ENCODE peak calls at places on chromosomes 1 and 21, in seven cellular contexts. W is ovary, R is uterus, N is endodermal cell, H is psoas muscle, P is sigmoid colon, Q is lower lobe of right lung. X is an unnamed sample. For H3K27me3 and H3K4me1, the result is how much of the 10 kb centered on the place peaks cover.

GRCh38 chr21:39153373-39153772 is 29.9 kb downstream of the PSMG1 start:
- DNase-seq in W (no peak), R (no peak), N (peak), H (no peak), P (no peak), Q (no peak), X (no peak)

GRCh38 chr1:109186704-109187071 is 27.0 kb upstream of the SARS1 start:
- DNase-seq in W (peak), R (peak), N (no peak), H (peak), P (peak), Q (peak), X (no peak)

GRCh38 chr1:110542730-110543129 is 23.8 kb upstream of the KCNA10 start:
- DNase-seq in W (no peak), R (no peak), N (peak), H (no peak), P (no peak), Q (no peak), X (no peak)

GRCh38 chr1:186571771-186572170 is 108.5 kb downstream of the PTGS2 start:
- DNase-seq in W (no peak), R (no peak), N (no peak), H (no peak), P (no peak), Q (no peak), X (no peak)

GRCh38 chr1:77168358-77168757 is 50.9 kb downstream of the PIGK start:
- DNase-seq in W (no peak), R (no peak), N (no peak), H (no peak), P (no peak), Q (no peak), X (no peak)

GRCh38 chr1:218846166-218846565 is 327.5 kb upstream of the LYPLAL1 start:
- DNase-seq in W (no peak), R (no peak), N (no peak), H (no peak), P (no peak), Q (no peak), X (no peak)

GRCh38 chr1:27887215-27888035 is 15.1 kb downstream of the THEMIS2 start:
- DNase-seq in W (no peak), R (no peak), N (no peak), H (no peak), P (peak), Q (no peak), X (no peak)

GRCh38 chr1:203572134-203572625 is 54.5 kb upstream of the ATP2B4 start:
- DNase-seq in W (peak), R (peak), N (peak), H (no peak), P (no peak), Q (no peak), X (no peak)

GRCh38 chr1:67134692-67135091 is at the start of gene C1orf141:
- DNase-seq in W (peak), R (no peak), N (peak), H (no peak), P (no peak), Q (no peak), X (no peak)

GRCh38 chr1:216190438-216190837 is 232.8 kb downstream of the USH2A start:
- DNase-seq in W (no peak), R (no peak), N (no peak), H (no peak), P (no peak), Q (no peak), X (no peak)

GRCh38 chr1:76766381-76766780 is 100.9 kb upstream of the ST6GALNAC5 start:
- DNase-seq in W (no peak), R (no peak), N (no peak), H (no peak), P (no peak), Q (no peak), X (no peak)

DNA sequence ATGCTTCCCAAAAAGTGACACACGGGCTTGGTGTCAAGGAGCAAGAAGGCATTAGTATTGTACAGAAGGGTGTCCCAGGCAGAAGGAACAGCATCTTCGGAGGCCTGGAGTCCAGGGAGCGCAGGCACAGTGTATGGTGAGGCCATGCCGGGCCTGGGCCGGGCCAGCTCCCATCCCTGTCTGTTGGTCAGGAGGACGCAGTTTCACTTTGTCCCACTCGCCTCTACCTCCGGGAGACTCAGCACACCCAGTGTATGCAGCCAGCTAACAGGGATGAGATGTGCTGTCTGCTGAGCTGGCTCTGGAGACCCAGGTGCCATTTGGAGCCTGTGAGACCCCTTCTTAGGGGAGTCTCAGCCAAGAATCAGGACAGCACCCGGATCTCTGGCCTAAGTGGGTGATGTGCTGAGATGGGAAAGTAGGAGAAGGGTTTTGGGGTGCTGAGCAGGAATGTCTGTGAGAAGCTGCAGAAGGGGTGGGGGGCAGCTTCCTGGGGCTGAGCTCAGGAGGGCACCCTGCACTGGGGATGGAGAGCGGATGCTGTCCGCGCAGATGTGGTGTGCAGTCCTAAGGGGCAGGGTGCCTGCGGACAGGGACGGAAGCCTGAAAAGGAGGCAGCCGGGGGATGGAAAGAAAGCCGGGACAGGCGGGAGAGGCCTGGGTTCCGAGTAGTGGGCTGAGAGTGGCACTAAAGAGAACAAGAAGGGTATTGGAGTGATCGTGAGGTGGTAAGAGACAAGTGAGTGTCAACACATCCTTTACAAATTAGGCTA is 25.7 kb downstream of the DMRTB1 start:
- DNase-seq in W (no peak), R (no peak), N (no peak), H (no peak), P (no peak), Q (no peak), X (no peak)
- TF ChIP-seq CTCF in W (no peak), R (no peak), N (no peak), H (no peak), P (no peak), Q (no peak), X (no peak)

DNA sequence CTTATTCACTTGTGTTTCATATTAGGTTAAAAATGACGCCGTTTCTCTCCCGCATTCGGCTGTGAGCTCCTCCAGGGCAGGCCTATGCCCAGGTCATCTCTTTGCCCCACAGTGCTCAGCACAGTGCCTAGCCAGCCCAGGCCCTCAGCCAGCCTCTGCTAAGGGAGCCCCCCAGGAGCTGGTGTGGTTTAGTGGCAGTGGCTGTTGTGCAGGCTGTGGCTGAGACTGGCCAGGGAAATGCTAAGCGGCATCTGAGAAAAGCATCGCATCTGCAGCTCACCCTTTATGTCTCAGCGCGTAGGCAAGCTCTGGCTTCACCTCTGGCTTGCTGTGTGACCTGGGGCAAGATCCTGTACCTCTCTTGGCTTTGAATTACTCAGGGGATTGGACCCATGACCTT is 275.1 kb downstream of the TRABD2B start:
- DNase-seq in W (no peak), R (no peak), N (peak), H (no peak), P (no peak), Q (no peak), X (no peak)
- H3K27me3 ChIP-seq in W (under half), R (under half), N (half or more), H (under half), P (half or more), Q (half or more), X (under half)

DNA sequence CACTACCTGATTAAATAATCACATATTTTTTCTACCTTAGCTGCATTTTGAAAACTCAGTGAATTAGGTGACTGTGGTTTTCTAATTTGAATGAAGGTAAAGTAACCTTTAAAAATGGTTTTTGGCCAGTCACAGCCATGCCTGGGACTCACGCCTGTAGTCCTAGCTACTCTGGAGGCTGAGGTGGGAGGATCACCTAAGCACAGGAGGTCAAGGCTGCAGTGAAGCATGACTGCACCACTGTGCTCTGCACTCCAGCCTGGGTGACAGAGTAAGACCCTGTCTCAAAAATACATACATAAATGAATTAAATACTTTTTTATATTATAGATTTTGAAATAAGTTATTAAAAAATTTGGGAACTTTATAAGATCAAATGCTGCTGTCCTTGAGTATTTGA is 5.7 kb downstream of the CNST start:
- DNase-seq in W (no peak), R (no peak), N (no peak), H (no peak), P (no peak), Q (no peak), X (no peak)
- H3K4me1 ChIP-seq in W (under half), R (under half), N (under half), H (half or more), P (under half), Q (half or more), X (under half)

GRCh38 chr1:205986291-205986690 is 16.9 kb downstream of the RAB7B start:
- DNase-seq in W (no peak), R (no peak), N (no peak), H (no peak), P (no peak), Q (no peak), X (no peak)
- TF ChIP-seq CTCF in W (no peak), R (no peak), N (peak), H (no peak), P (no peak), Q (no peak), X (no peak)

GRCh38 chr21:45747802-45748445 is 104.4 kb downstream of the PCBP3 start:
- DNase-seq in W (no peak), R (no peak), N (no peak), H (peak), P (no peak), Q (no peak), X (peak)
- H3K27me3 ChIP-seq in W (under half), R (under half), N (under half), H (under half), P (under half), Q (under half), X (under half)

GRCh38 chr21:41784456-41785102 is 17.7 kb upstream of the RIPK4 start:
- DNase-seq in W (no peak), R (no peak), N (no peak), H (no peak), P (no peak), Q (no peak), X (no peak)
- H3K4me1 ChIP-seq in W (under half), R (under half), N (under half), H (under half), P (under half), Q (under half), X (under half)

GRCh38 chr1:21834094-21834493 is 22.0 kb downstream of the LDLRAD2 start:
- DNase-seq in W (no peak), R (no peak), N (no peak), H (no peak), P (no peak), Q (no peak), X (no peak)
- TF ChIP-seq CTCF in W (no peak), R (no peak), N (no peak), H (no peak), P (no peak), Q (no peak), X (no peak)

GRCh38 chr1:39006287-39006686 is 15.2 kb downstream of the AKIRIN1 start:
- DNase-seq in W (no peak), R (no peak), N (no peak), H (no peak), P (no peak), Q (no peak), X (no peak)

GRCh38 chr1:39003464-39003752 is 12.3 kb downstream of the AKIRIN1 start:
- DNase-seq in W (no peak), R (no peak), N (no peak), H (no peak), P (no peak), Q (no peak), X (no peak)

GRCh38 chr1:39001516-39002389 is 10.7 kb downstream of the AKIRIN1 start:
- DNase-seq in W (no peak), R (no peak), N (no peak), H (no peak), P (no peak), Q (no peak), X (no peak)

GRCh38 chr1:39003787-39004186 is 12.7 kb downstream of the AKIRIN1 start:
- DNase-seq in W (no peak), R (no peak), N (no peak), H (no peak), P (no peak), Q (no peak), X (no peak)

DNA sequence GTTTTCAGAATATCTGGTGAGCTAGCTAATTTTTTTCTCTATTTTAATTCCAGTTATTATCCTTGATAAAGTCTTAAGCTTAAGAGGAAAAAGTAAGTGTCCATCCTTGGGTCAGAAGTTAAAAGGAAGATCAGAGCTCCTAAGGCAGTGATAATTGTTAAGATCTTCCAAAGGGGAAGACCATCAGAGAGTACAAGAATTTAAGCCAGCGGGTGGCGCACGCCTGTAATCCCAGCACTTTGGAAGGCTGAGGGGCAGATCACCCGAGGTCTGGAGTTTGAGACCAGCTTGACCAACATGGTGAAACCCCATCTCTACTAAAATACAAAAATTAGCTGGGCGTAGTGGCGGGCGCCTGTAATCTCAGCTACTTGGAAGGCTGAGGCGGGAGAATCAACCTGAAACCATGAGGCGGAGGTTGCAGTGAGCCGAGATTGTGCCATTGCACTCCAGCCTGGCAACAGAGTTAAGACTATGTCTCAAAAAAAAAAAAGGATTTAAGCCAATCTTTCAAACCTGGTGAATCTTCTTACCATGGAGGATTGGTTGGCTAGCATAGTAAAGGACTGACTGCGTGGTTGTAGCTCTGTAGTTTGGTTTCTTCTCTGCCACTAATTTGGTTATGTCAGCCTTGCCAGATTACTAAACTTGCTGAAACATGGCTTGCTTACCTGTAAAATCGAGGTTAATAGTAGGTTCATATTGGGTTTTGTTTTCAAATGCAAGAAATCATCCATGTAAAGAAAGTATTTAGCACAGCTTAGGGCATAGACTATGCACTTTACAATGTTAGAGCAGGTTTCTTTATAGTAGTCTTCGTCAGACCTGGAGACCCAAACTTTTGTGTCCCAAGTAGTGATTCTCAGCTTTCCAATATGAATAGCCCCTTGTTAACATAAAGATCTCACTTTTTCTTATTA is 15.9 kb downstream of the AKIRIN1 start:
- DNase-seq in W (no peak), R (no peak), N (no peak), H (no peak), P (no peak), Q (no peak), X (no peak)
- H3K27me3 ChIP-seq in W (under half), R (under half), N (under half), H (under half), P (under half), Q (under half), X (under half)

GRCh38 chr1:26696191-26696644 is 403 bp downstream of the ARID1A start:
- DNase-seq in W (no peak), R (peak), N (no peak), H (peak), P (peak), Q (peak), X (peak)

GRCh38 chr1:26695417-26696190 is at the start of gene ARID1A:
- DNase-seq in W (peak), R (peak), N (peak), H (peak), P (peak), Q (peak), X (peak)

GRCh38 chr1:26697978-26698849 is 2.4 kb downstream of the ARID1A start:
- DNase-seq in W (peak), R (peak), N (peak), H (peak), P (peak), Q (peak), X (peak)

GRCh38 chr1:26696645-26697440 is 1.0 kb downstream of the ARID1A start:
- DNase-seq in W (peak), R (peak), N (peak), H (peak), P (peak), Q (peak), X (peak)

GRCh38 chr1:26697441-26697977 is 1.7 kb downstream of the ARID1A start:
- DNase-seq in W (no peak), R (no peak), N (peak), H (no peak), P (no peak), Q (no peak), X (peak)
- H3K4me1 ChIP-seq in W (under half), R (under half), N (under half), H (half or more), P (half or more), Q (half or more), X (under half)

GRCh38 chr1:207711285-207711684 is 40.6 kb upstream of the CD46 start:
- DNase-seq in W (no peak), R (no peak), N (peak), H (no peak), P (no peak), Q (no peak), X (no peak)
- TF ChIP-seq CTCF in W (no peak), R (no peak), N (peak), H (no peak), P (no peak), Q (no peak), X (peak)

X was measured in BE2C.